ENCODE peak calls at places on chromosome 7, in seven cellular contexts. W, Q, I, O, D, P and R are unnamed samples.
A peak's percentile ranks its signal among the peaks of the same experiment; 100 is the strongest.

GRCh38 chr7:46239856-46240255 is 318.8 kb upstream of the IGFBP3 start:
- DNase-seq in D (no peak), O (no peak), P (no peak), Q (no peak), I (no peak), W (no peak), R (no peak)

GRCh38 chr7:27661776-27662489 is 750 bp downstream of the HIBADH start:
- DNase-seq in Q (peak; percentile 49), I (peak; percentile 50), O (no peak), D (peak; percentile 73), W (no peak), P (peak; percentile 37), R (peak; percentile 66)

GRCh38 chr7:88169717-88170320 is 50.0 kb downstream of the SRI start:
- DNase-seq in I (no peak), Q (no peak), P (no peak), W (peak; percentile 38), O (peak; percentile 2), D (no peak), R (no peak)

GRCh38 chr7:112118581-112119566 is 87.3 kb downstream of the DOCK4 start:
- DNase-seq in I (no peak), Q (no peak), D (no peak), P (no peak), W (no peak), O (no peak), R (no peak)

GRCh38 chr7:92742186-92742585 is 94.2 kb downstream of the CDK6 start:
- DNase-seq in D (no peak), P (no peak), I (no peak), W (no peak), Q (no peak), O (no peak), R (no peak)

GRCh38 chr7:34341331-34341730 is 316.7 kb upstream of the NPSR1 start:
- DNase-seq in I (no peak), P (no peak), O (no peak), D (no peak), Q (no peak), W (no peak), R (no peak)

GRCh38 chr7:105512926-105513526 is 9.0 kb downstream of the PUS7 start:
- DNase-seq in D (no peak), I (no peak), P (no peak), Q (no peak), W (no peak), O (no peak), R (no peak)

GRCh38 chr7:155814569-155815276 is 2.5 kb upstream of the SHH start:
- DNase-seq in P (no peak), O (no peak), I (no peak), W (no peak), D (no peak), Q (no peak), R (no peak)

GRCh38 chr7:50865450-50865849 is 82.8 kb upstream of the GRB10 start:
- DNase-seq in I (no peak), D (no peak), P (no peak), Q (no peak), O (no peak), W (no peak), R (no peak)

GRCh38 chr7:26850193-26850651 is 14.2 kb downstream of the SKAP2 start:
- DNase-seq in Q (no peak), P (no peak), W (no peak), D (no peak), I (no peak), O (no peak), R (no peak)

GRCh38 chr7:98138679-98139078 is 32.0 kb downstream of the LMTK2 start:
- DNase-seq in O (no peak), W (no peak), P (no peak), I (no peak), D (no peak), Q (no peak), R (no peak)

GRCh38 chr7:24979470-24979862 is 512 bp downstream of the OSBPL3 start:
- DNase-seq in I (peak; percentile 81), W (peak; percentile 71), Q (peak; percentile 83), O (no peak), D (peak; percentile 54), P (peak; percentile 83), R (peak; percentile 87)

GRCh38 chr7:2436341-2437104 is 33.1 kb downstream of the CHST12 start:
- DNase-seq in Q (no peak), O (no peak), W (no peak), I (no peak), P (no peak), D (no peak), R (no peak)

GRCh38 chr7:152464312-152465117 is 28.7 kb upstream of the KMT2C start:
- DNase-seq in Q (peak; percentile 89), D (peak; percentile 81), O (no peak), I (peak; percentile 86), P (peak; percentile 77), W (peak; percentile 81), R (peak; percentile 82)

GRCh38 chr7:105821527-105821926 is 54.9 kb downstream of the ATXN7L1 start:
- DNase-seq in W (no peak), Q (no peak), P (no peak), D (no peak), I (no peak), O (no peak), R (no peak)

GRCh38 chr7:127387974-127388373 is 4.5 kb downstream of the ZNF800 start:
- DNase-seq in P (no peak), O (no peak), W (no peak), D (no peak), I (no peak), Q (no peak), R (no peak)

GRCh38 chr7:96987719-96988118 is 17.6 kb upstream of the DLX6 start:
- DNase-seq in D (no peak), O (no peak), P (no peak), Q (no peak), W (no peak), I (no peak), R (no peak)

GRCh38 chr7:15309891-15310290 is 251.9 kb downstream of the AGMO start:
- DNase-seq in I (no peak), D (no peak), P (no peak), Q (no peak), W (no peak), O (no peak), R (no peak)

GRCh38 chr7:87530126-87530525 is 54.6 kb upstream of the ABCB4 start:
- DNase-seq in P (no peak), D (no peak), O (no peak), Q (no peak), W (no peak), I (no peak), R (no peak)

GRCh38 chr7:12942599-12942998 is 255.2 kb downstream of the ARL4A start:
- DNase-seq in I (no peak), D (no peak), P (no peak), W (no peak), Q (no peak), O (no peak), R (no peak)

GRCh38 chr7:12945901-12946300 is 258.5 kb downstream of the ARL4A start:
- DNase-seq in Q (no peak), W (no peak), I (no peak), P (no peak), D (no peak), O (no peak), R (no peak)

GRCh38 chr7:12939694-12940093 is 252.3 kb downstream of the ARL4A start:
- DNase-seq in W (no peak), O (no peak), D (no peak), P (no peak), I (no peak), Q (peak; percentile 37), R (no peak)

GRCh38 chr7:12943781-12944180 is 256.3 kb downstream of the ARL4A start:
- DNase-seq in W (no peak), O (no peak), I (no peak), P (no peak), Q (no peak), D (no peak), R (no peak)

DNA sequence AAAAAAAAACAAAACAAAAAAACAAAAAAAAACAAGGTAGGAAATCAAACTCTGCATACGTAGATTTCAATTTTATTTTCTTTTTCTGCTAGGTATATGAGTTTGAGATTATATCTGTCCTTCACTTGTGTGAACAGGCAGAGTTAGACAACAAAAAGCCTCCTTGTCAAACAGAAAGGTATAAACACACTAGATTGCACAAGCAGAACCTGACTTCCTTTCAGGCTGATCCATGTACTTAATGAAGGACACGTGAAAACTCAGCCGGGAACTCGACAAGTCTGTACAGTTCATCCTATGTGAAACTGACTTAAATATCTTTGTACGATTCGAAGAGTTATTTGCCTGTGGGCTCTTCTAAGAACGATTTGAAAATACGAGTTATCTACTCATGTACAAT is 254.1 kb downstream of the ARL4A start:
- DNase-seq in P (no peak), I (no peak), D (no peak), W (no peak), Q (no peak), O (no peak), R (no peak)
- H3K27ac ChIP-seq in P (no peak overlapping the region), I (no peak overlapping the region), D (no peak overlapping the region), W (no peak overlapping the region), Q (no peak overlapping the region), O (no peak overlapping the region), R (no peak overlapping the region)

DNA sequence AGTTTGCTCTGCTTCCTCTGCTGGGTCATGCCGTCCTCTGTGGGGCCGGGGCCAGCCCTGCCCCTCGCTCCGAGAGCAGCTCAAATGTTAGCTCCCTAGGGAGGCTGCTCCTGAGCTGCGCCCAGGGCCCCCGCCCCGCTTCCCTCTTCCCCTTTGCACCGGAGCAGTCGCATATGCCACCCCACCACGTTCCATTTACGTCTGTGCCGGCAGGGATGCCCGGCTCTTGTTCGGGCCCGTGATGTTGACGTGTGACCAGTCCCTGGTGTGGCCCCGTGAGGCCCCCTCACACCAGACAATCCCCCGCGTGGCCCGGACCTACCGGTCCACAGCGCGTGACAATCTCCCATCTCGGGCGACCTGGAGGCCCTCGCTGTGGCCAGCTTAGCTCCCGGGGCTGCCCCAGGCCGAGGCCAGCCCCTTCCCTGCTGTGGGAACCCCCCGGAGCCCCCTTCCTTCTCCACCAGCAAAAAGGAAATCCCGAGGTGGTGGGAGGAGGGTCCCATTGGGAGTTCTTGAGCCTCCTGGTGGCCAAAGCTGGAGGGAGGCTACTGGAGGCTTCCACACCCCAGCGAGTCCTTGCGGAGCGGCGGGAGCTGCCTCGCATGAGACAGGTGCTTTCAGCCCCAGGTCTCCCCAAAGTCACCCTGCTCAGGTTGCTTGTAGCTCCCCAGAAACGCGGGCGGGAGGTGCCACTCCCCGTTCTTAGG is 15.2 kb downstream of the FAM20C start:
- DNase-seq in D (no peak), O (no peak), W (no peak), P (no peak), I (no peak), Q (no peak), R (no peak)
- TF ChIP-seq CTCF in D (no peak), O (no peak), W (peak; percentile 32), P (no peak), I (no peak), Q (no peak), R (no peak)

DNA sequence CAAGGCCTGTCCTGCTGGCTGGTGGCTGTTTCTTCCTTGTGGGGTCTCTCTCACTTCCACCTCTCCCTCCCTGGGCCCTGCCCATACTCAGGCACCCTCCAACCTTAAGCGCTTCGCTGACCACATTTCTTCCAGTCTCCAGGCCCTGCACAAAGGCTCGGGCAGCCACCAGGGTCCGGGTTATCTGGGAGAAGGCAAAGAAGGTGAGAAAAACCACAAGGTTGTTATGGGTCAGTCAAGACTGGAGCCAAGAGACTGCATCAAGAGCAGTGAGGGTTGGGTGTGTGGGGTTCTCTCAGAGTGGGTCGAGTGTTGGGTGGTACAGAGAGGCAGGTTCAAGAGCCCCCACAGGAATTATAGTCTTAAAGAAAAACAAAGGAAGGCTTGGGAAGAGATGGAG is 2.6 kb downstream of the GPC2 start:
- DNase-seq in P (no peak), D (no peak), W (no peak), I (no peak), O (no peak), Q (no peak), R (no peak)
- H3K27ac ChIP-seq in P (no peak overlapping the region), D (no peak overlapping the region), W (no peak overlapping the region), I (no peak overlapping the region), O (no peak overlapping the region), Q (no peak overlapping the region), R (no peak overlapping the region)

GRCh38 chr7:102279537-102280400 is 6.9 kb upstream of the SH2B2 start:
- DNase-seq in W (peak; percentile 78), P (peak; percentile 50), Q (peak; percentile 78), D (no peak), I (no peak), O (peak; percentile 24), R (peak; percentile 62)
- TF ChIP-seq CTCF in W (peak; percentile 83), P (peak; percentile 71), Q (peak; percentile 55), D (peak; percentile 68), I (peak; percentile 82), O (peak; percentile 96), R (peak; percentile 87)